ENCODE peak calls at places on chromosomes 1 and 21, in eight cellular contexts. G is heart right ventricle; J is PC-3; H is CD8-positive, alpha-beta T cell; A is heart left ventricle; E is substantia nigra; R is colonic mucosa; S is mesenchymal stem cell. L is an unnamed sample.

GRCh38 chr1:55311057-55311631 is 96.0 kb upstream of the USP24 start:
- DNase-seq in E (no peak), A (no peak), R (no peak), S (no peak), G (no peak), H (no peak), J (peak), L (no peak)

GRCh38 chr21:42983102-42983501 is 8.7 kb downstream of the PKNOX1 start:
- DNase-seq in H (no peak), G (no peak), A (no peak), E (no peak), R (no peak), S (no peak), J (peak), L (no peak)

GRCh38 chr1:9589719-9590157 is 1.0 kb downstream of the TMEM201 start:
- DNase-seq in H (no peak), E (no peak), G (no peak), R (no peak), A (no peak), S (peak), J (peak), L (peak)

GRCh38 chr1:156849151-156849496 is 9.8 kb downstream of the INSRR start:
- DNase-seq in R (no peak), J (no peak), A (no peak), G (no peak), E (no peak), S (no peak), H (no peak), L (no peak)

GRCh38 chr1:98669355-98670296 is 8.1 kb downstream of the SNX7 start:
- DNase-seq in R (no peak), H (no peak), A (no peak), S (no peak), G (no peak), J (no peak), E (no peak), L (no peak)

GRCh38 chr1:60228253-60228594 is 154.7 kb upstream of the C1orf87 start:
- DNase-seq in J (no peak), R (no peak), H (no peak), E (no peak), A (no peak), S (no peak), G (no peak), L (no peak)

GRCh38 chr1:104648269-104648691 is 898.6 kb downstream of the AMY1C start:
- DNase-seq in J (peak), H (no peak), R (no peak), A (no peak), S (peak), G (no peak), E (no peak), L (no peak)

GRCh38 chr1:93668121-93668520 is 13.5 kb downstream of the BCAR3 start:
- DNase-seq in E (no peak), S (peak), R (no peak), J (no peak), H (no peak), G (no peak), A (no peak), L (no peak)

GRCh38 chr1:100988121-100988520 is 37.5 kb downstream of the DPH5 start:
- DNase-seq in J (no peak), E (no peak), A (no peak), G (no peak), H (no peak), R (no peak), S (peak), L (no peak)

GRCh38 chr1:231699769-231700168 is 73.2 kb downstream of the DISC1 start:
- DNase-seq in A (no peak), H (no peak), G (no peak), J (no peak), E (no peak), S (peak), R (no peak), L (no peak)

GRCh38 chr1:117826551-117827078 is 102.8 kb downstream of the GDAP2 start:
- DNase-seq in E (no peak), J (peak), R (no peak), G (no peak), H (no peak), A (peak), S (peak), L (peak)

GRCh38 chr1:32919811-32920733 is 18.9 kb upstream of the TMEM54 start:
- DNase-seq in G (no peak), A (no peak), E (no peak), S (peak), R (no peak), J (no peak), H (no peak), L (no peak)

GRCh38 chr1:41508290-41508689 is 23.8 kb upstream of the EDN2 start:
- DNase-seq in J (no peak), A (no peak), R (no peak), S (no peak), E (no peak), H (no peak), G (no peak), L (no peak)

GRCh38 chr1:103788377-103788776 is 38.7 kb downstream of the AMY1C start:
- DNase-seq in S (peak), J (peak), R (no peak), E (no peak), H (no peak), G (no peak), A (no peak), L (peak)

GRCh38 chr21:37593740-37594471 is 227.3 kb downstream of the DYRK1A start:
- DNase-seq in E (no peak), S (no peak), G (no peak), R (no peak), A (peak), H (no peak), J (no peak), L (no peak)

GRCh38 chr21:44700101-44701022 is 3.4 kb downstream of the KRTAP10-12 start:
- DNase-seq in H (peak), E (no peak), R (no peak), S (no peak), J (no peak), G (no peak), A (no peak), L (no peak)

GRCh38 chr1:96649301-96649700 is 72.3 kb upstream of the PTBP2 start:
- DNase-seq in E (no peak), R (no peak), A (no peak), S (no peak), G (no peak), H (no peak), J (no peak), L (no peak)

GRCh38 chr1:26239936-26240335 is 5.9 kb downstream of the CEP85 start:
- DNase-seq in A (no peak), S (no peak), J (no peak), G (no peak), E (no peak), R (no peak), H (no peak), L (no peak)

GRCh38 chr1:818611-819291 is 105.0 kb upstream of the SAMD11 start:
- DNase-seq in S (peak), R (no peak), H (no peak), G (no peak), J (no peak), A (no peak), E (no peak), L (no peak)

GRCh38 chr1:8460784-8461183 is 142.9 kb downstream of the SLC45A1 start:
- DNase-seq in R (no peak), H (no peak), G (no peak), S (no peak), E (no peak), A (no peak), J (no peak), L (no peak)

GRCh38 chr1:52867060-52867845 is 24.7 kb downstream of the ZYG11A start:
- DNase-seq in H (no peak), E (no peak), G (no peak), S (no peak), A (no peak), R (peak), J (peak), L (no peak)

GRCh38 chr1:208652300-208653160 is 408.3 kb upstream of the PLXNA2 start:
- DNase-seq in A (peak), S (peak), E (no peak), R (peak), J (peak), H (no peak), G (peak), L (peak)

GRCh38 chr21:21614966-21615365 is 616.8 kb downstream of the NCAM2 start:
- DNase-seq in H (no peak), A (no peak), G (no peak), E (no peak), R (no peak), S (no peak), J (no peak), L (no peak)

GRCh38 chr1:76302711-76303347 is 228.3 kb downstream of the ST6GALNAC3 start:
- DNase-seq in J (no peak), E (no peak), H (no peak), R (no peak), G (no peak), S (no peak), A (no peak), L (no peak)

GRCh38 chr1:168498159-168498609 is 45.6 kb downstream of the XCL2 start:
- DNase-seq in A (no peak), R (no peak), H (no peak), S (peak), E (no peak), G (no peak), J (no peak), L (no peak)

GRCh38 chr1:117398957-117399356 is 31.7 kb downstream of the MAN1A2 start:
- DNase-seq in J (no peak), G (no peak), A (no peak), S (no peak), H (no peak), R (no peak), E (no peak), L (no peak)

GRCh38 chr21:45502600-45502999 is 39.6 kb downstream of the SLC19A1 start:
- DNase-seq in A (peak), H (no peak), S (no peak), J (no peak), R (no peak), G (no peak), E (no peak), L (no peak)

GRCh38 chr1:53372501-53372951 is 44.7 kb upstream of the LRP8 start:
- DNase-seq in E (no peak), G (no peak), R (peak), A (peak), H (peak), J (no peak), S (no peak), L (no peak)

GRCh38 chr21:26739189-26739588 is 106.0 kb downstream of the ADAMTS1 start:
- DNase-seq in R (no peak), A (no peak), G (no peak), S (peak), E (no peak), H (no peak), J (no peak), L (no peak)

GRCh38 chr1:201652180-201652579 is 113.3 kb downstream of the NAV1 start:
- DNase-seq in J (no peak), R (no peak), H (no peak), G (no peak), E (no peak), A (no peak), S (no peak), L (no peak)

GRCh38 chr1:65953170-65953569 is 160.5 kb downstream of the PDE4B start:
- DNase-seq in E (no peak), A (no peak), S (no peak), R (no peak), H (no peak), J (no peak), G (no peak), L (no peak)

GRCh38 chr1:21857142-21857839 is 45.2 kb downstream of the LDLRAD2 start:
- DNase-seq in G (no peak), E (no peak), H (no peak), R (no peak), A (no peak), S (peak), J (no peak), L (no peak)

GRCh38 chr1:40824591-40825429 is 37.4 kb downstream of the CITED4 start:
- DNase-seq in H (no peak), E (no peak), G (no peak), A (no peak), J (no peak), S (peak), R (no peak), L (no peak)

GRCh38 chr1:174023438-174023837 is 1.3 kb upstream of the RC3H1 start:
- DNase-seq in A (peak), S (peak), H (no peak), E (no peak), R (peak), G (peak), J (peak), L (peak)
- H3K27ac ChIP-seq in A (no peak), S (peak), H (no peak), E (peak), R (peak), G (peak), J (peak), L (peak)

GRCh38 chr1:161223805-161224694 is 622 bp upstream of the APOA2 start:
- DNase-seq in G (no peak), E (no peak), H (no peak), S (no peak), J (no peak), A (no peak), R (no peak), L (no peak)

GRCh38 chr1:161226320-161226711 is 456 bp downstream of the TOMM40L start:
- DNase-seq in G (no peak), J (peak), R (peak), H (no peak), S (no peak), A (peak), E (no peak), L (no peak)

GRCh38 chr1:161225534-161226319 is at the start of gene TOMM40L:
- DNase-seq in J (peak), G (peak), H (peak), E (peak), S (peak), R (peak), A (peak), L (peak)

GRCh38 chr1:161226759-161227158 is 899 bp downstream of the TOMM40L start:
- DNase-seq in S (no peak), G (no peak), J (no peak), R (no peak), E (no peak), H (no peak), A (no peak), L (no peak)

DNA sequence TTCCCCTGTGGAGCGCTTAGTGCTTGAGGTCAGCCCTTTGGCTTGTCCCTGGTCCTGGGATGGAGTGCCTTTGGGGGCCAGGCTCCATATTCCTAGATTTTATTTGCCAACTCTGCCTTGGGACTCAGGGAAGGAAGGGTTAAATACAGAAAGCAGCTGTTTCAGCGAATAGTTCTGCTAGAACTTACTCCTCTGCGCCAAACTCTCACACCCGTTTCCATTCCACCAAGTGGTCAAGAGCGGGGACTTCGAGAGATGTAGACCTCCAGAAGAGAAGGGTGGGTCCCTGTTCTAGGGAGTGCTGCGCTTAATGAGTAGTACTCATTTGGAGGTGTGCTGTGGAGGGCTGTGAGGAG is 704 bp upstream of the TOMM40L start:
- DNase-seq in E (no peak), H (no peak), R (no peak), J (no peak), G (no peak), S (no peak), A (no peak), L (no peak)
- H3K27ac ChIP-seq in E (peak), H (no peak), R (peak), J (no peak), G (peak), S (no peak), A (no peak), L (no peak)

DNA sequence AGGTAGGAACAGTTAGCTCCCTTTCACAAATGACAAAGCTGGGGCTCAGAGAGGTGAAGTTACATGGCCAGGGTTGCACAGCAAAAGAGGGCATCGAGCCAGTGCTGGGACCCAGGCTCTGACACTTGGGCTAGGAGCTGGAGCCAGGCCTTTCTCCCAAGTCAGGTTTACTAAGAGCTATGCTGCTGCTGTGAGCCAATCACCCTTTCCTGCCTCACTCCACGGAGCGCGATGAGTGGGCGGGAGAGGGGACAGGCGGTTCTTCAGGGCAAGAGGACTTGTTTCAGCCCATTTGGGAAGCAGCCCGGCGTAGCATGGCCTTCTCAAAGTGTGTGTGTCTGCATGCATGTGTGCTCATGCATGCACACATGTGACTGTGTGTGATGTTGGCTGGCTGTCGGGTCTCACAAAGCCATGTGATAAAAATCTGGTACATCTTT is 10.6 kb downstream of the ID3 start:
- DNase-seq in R (no peak), G (peak), H (no peak), J (no peak), A (peak), S (no peak), E (no peak), L (no peak)
- H3K27ac ChIP-seq in R (peak), G (peak), H (no peak), J (no peak), A (no peak), S (no peak), E (no peak), L (no peak)

GRCh38 chr1:31152181-31152768 is 86.8 kb upstream of the PUM1 start:
- DNase-seq in E (no peak), J (peak), G (no peak), R (no peak), H (no peak), S (peak), A (no peak), L (peak)
- H3K27ac ChIP-seq in E (no peak), J (peak), G (no peak), R (no peak), H (no peak), S (no peak), A (no peak), L (peak)

GRCh38 chr1:158039380-158039779 is 45.9 kb downstream of the KIRREL1 start:
- DNase-seq in G (no peak), R (no peak), J (no peak), S (no peak), E (no peak), H (no peak), A (no peak), L (no peak)
- H3K27ac ChIP-seq in G (no peak), R (no peak), J (no peak), S (peak), E (no peak), H (no peak), A (no peak), L (no peak)

GRCh38 chr21:14613496-14613895 is 67.4 kb upstream of the SAMSN1 start:
- DNase-seq in S (no peak), J (no peak), G (no peak), E (no peak), R (no peak), H (no peak), A (no peak), L (no peak)
- H3K27ac ChIP-seq in S (no peak), J (no peak), G (no peak), E (no peak), R (no peak), H (no peak), A (no peak), L (no peak)